ENCODE peak calls at places on chromosomes 11 and 22, in four cellular contexts. B is WTC11, F is K562, K is HepG2. Q is an unnamed sample.

GRCh38 chr11:58685973-58686720 is 45.6 kb downstream of the GLYAT start:
- DNase-seq in B (no peak), F (no peak), K (no peak), Q (no peak)

GRCh38 chr11:32148824-32149223 is 58.0 kb downstream of the RCN1 start:
- DNase-seq in B (no peak), F (no peak), K (no peak), Q (no peak)

GRCh38 chr11:27663294-27663693 is 37.0 kb downstream of the BDNF start:
- DNase-seq in B (no peak), F (no peak), K (no peak), Q (no peak)

GRCh38 chr11:122137081-122137793 is 21.2 kb upstream of the BLID start:
- DNase-seq in B (no peak), F (no peak), K (no peak), Q (no peak)

GRCh38 chr11:117876341-117877119 is at the start of gene FXYD6:
- DNase-seq in B (peak), F (no peak), K (no peak), Q (peak)

GRCh38 chr11:4375431-4376113 is 7.4 kb upstream of the OR52B4 start:
- DNase-seq in B (no peak), F (no peak), K (no peak), Q (no peak)

GRCh38 chr11:20127671-20128527 is 32.4 kb downstream of the DBX1 start:
- DNase-seq in B (peak), F (peak), K (peak), Q (peak)

GRCh38 chr11:43756575-43756974 is 76.0 kb downstream of the HSD17B12 start:
- DNase-seq in B (no peak), F (no peak), K (no peak), Q (no peak)

GRCh38 chr22:37485714-37486223 is 415 bp downstream of the MFNG start:
- DNase-seq in B (no peak), F (no peak), K (no peak), Q (no peak)

GRCh38 chr22:24327827-24328226 is 57.2 kb downstream of the SPECC1L start:
- DNase-seq in B (no peak), F (no peak), K (no peak), Q (no peak)

GRCh38 chr11:107956543-107956942 is 28.3 kb downstream of the RAB39A start:
- DNase-seq in B (no peak), F (no peak), K (no peak), Q (no peak)

GRCh38 chr11:126415669-126416420 is 60.4 kb downstream of the ST3GAL4 start:
- DNase-seq in B (no peak), F (no peak), K (no peak), Q (no peak)

GRCh38 chr11:128565881-128566280 is 21.5 kb downstream of the ETS1 start:
- DNase-seq in B (no peak), F (no peak), K (no peak), Q (peak)

GRCh38 chr11:47595967-47596366 is 1.8 kb upstream of the C1QTNF4 start:
- DNase-seq in B (no peak), F (no peak), K (no peak), Q (no peak)

GRCh38 chr22:39197578-39197977 is 45.1 kb upstream of the CBX7 start:
- DNase-seq in B (no peak), F (no peak), K (no peak), Q (no peak)

GRCh38 chr11:2377511-2378443 is 667 bp downstream of the CD81 start:
- DNase-seq in B (peak), F (peak), K (no peak), Q (peak)

GRCh38 chr11:77598195-77598594 is 8.4 kb downstream of the AQP11 start:
- DNase-seq in B (no peak), F (no peak), K (no peak), Q (no peak)

DNA sequence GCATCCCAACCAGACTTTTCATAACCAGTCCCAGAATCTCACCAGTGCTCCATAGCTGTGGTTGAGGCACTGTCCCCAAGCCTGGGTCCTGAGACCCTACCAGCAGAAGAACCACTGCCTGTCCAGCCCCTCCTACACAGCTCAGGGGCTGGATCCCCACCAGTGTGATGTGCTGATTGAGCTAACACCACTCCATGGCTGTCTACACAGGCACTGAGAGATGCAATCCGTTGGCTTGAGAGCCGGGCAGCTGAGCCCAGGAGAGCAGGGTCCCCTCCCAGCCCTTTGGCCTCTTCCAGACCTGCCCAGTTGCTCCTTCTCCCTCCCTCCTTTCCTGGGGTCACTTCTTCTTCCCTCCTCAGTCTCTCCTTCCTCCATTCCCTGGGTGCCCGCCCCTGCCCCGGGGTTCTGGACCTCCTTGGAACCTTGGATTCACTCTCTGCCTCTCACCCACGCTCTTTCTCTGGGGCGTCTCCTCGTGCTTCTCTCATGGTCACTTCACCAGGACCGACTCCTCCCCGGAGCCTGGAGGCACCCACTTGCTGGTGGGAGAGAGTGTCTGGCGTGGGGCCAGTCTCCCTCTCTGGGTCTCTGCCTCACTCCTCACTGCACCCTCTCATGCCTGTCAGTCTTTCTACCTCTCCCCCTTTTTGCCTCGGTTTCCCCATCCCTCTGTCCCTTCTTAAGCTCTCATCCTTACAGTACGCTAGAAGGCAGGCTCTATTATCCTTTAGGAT is 705 bp upstream of the SCYL1 start:
- DNase-seq in B (no peak), F (no peak), K (no peak), Q (no peak)
- TF ChIP-seq ELF4 in B (no peak), F (no peak), K (no peak), Q (no peak)

GRCh38 chr22:42985541-42985925 is 29.4 kb downstream of the PACSIN2 start:
- DNase-seq in B (no peak), F (no peak), K (no peak), Q (no peak)
- TF ChIP-seq ELF4 in B (no peak), F (no peak), K (no peak), Q (no peak)

GRCh38 chr11:60777572-60777971 is 7.6 kb upstream of the MS4A10 start:
- DNase-seq in B (no peak), F (no peak), K (peak), Q (no peak)
- TF ChIP-seq ELF4 in B (no peak), F (no peak), K (no peak), Q (no peak)

DNA sequence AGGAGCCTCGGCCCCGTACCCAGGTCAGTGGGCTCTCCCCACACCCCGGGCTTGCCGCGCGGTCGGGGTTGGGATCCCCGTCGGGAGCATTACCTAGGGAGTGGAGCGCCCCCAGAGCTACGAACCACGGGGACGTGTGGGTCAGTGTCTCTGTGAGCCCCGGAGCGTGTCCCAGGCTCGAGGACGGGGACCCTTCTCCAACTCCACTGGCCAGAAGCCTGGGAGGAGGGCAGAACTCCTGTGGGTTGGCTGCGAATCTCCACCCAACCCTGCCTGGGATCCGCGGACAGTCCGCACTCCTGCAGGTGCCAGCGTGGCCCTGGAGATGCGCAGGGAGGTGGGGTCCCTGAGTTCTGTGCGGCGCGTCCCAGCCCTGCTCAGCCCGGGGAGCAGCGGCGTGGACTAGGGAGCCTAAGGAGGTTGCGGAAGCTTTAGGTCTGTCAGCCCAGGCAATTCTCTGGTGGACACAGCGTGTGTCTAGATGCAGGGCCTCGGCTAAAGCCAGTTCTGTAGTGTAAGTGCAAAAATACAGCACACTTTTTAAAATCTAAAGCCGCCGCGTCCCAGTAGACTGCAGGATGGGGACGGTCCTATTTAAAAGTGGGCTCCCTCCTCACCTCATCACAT is 413 bp downstream of the PPFIBP2 start:
- DNase-seq in B (peak), F (peak), K (no peak), Q (peak)
- TF ChIP-seq ELF4 in B (no peak), F (no peak), K (no peak), Q (no peak)

DNA sequence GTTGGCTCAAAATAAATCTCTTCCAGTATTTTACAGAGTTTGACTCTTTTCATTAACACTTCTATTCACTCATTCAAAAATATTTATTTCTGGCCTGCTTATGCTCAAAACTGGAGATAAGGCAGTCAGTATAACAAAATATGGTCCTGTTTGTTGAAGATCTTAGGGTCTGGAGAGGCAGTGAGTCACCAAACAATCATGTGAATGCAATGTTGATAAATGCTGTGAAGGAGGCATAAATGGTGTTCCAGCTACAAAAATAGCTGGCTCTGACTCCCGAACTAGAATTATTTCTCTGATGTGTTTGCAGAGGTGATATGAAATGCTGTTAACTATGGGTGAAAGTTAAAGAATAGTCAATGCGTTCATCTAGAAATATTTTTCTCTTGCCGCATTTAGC is 390.6 kb downstream of the AASDHPPT start:
- DNase-seq in B (no peak), F (no peak), K (peak), Q (no peak)
- TF ChIP-seq ELF4 in B (no peak), F (no peak), K (no peak), Q (no peak)

DNA sequence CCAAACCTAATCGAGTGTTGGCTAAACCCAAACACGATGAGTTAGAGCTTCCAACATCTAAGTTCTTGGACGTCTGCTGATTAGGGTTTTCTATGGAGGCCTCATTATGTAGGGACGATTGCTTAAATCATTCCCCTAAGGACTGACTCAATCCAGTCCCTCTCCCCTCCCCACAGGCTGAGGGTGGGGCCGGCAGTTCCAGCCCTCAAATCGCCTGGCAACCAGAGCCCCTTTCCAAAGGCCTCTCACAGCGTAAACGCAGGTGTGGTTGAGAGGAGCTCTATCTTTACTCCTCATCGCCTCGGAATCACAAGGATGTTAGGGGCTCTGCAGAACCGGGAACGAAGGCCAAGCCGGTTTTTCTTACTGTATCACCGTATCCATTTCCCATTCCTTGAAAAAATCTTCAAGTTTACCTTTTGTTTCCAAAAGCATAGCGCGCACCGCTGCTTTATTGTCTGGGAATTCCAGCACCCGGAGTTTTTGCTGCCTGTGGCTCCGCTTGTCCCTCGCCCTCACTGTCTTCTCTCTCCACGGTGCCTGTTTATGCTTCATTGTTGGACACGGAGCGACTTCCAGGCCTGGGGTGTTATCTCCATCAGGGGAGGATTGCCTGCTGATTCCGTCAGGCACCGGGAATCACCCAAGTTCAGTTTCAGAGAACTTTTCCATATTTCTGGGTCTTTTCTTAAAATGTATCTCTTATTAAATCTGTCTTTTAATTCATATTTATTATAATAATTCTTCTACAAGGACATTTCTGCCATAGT is 13.8 kb upstream of the IFITM3 start:
- DNase-seq in B (peak), F (peak), K (no peak), Q (no peak)
- TF ChIP-seq ELF4 in B (no peak), F (no peak), K (no peak), Q (no peak)

DNA sequence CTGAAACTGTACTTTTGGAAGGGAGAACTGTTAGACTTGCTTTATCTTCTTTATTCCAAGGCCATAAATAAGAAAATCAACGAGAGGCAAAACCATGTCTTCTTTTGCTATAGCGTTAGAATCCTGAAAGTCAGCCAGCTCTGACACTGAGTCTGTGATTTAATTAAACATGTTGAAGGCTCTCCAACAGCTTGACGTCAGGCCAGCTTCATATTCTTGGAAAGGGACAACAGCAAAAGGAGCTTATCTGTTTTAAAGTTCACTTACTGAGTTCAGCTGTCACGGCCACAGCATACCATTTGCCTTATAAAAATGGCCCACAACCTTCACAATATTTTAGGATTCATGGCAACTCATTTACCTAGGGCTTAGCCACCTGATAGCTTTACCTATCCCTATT is 131.0 kb upstream of the LDLRAD3 start:
- DNase-seq in B (no peak), F (no peak), K (no peak), Q (no peak)
- TF ChIP-seq ELF4 in B (no peak), F (no peak), K (no peak), Q (no peak)

GRCh38 chr11:12664410-12664809 is 9.8 kb upstream of the TEAD1 start:
- DNase-seq in B (no peak), F (no peak), K (no peak), Q (no peak)

GRCh38 chr11:12666905-12667304 is 7.3 kb upstream of the TEAD1 start:
- DNase-seq in B (no peak), F (no peak), K (no peak), Q (no peak)

GRCh38 chr11:12669930-12670329 is 4.3 kb upstream of the TEAD1 start:
- DNase-seq in B (no peak), F (no peak), K (peak), Q (no peak)

GRCh38 chr11:12668166-12668565 is 6.1 kb upstream of the TEAD1 start:
- DNase-seq in B (no peak), F (no peak), K (no peak), Q (no peak)

DNA sequence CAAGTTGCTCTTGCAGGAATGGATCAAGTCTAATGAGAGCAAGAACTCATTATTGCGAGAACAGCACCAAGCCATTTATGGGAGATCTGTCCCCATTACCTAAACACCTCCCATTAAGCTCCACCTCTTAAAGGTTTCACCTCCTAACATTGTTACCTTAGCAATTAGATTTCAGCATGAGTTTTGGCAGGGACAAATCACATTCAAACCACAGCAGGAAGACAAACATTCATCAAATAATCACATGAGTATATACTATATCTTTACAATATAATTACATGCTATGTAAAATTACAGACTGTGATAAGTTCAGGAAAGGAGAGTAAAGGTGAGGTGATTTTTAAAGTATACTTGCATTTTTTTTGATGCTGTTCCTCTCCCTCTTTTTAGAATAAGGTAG is 6.6 kb upstream of the TEAD1 start:
- DNase-seq in B (no peak), F (no peak), K (no peak), Q (no peak)
- TF ChIP-seq ELF4 in B (no peak), F (no peak), K (no peak), Q (no peak)